ENCODE peak calls at places on chromosomes 7 and 10, in six cellular contexts. C, Y, S, K, G and F are unnamed samples.

GRCh38 chr7:10122573-10123100 is 851.0 kb upstream of the PHF14 start:
- DNase-seq in G (peak; percentile 15), C (no peak), Y (no peak), K (no peak), S (no peak), F (no peak)

GRCh38 chr7:116950889-116951351 is 2.4 kb upstream of the ST7 start:
- DNase-seq in K (no peak), Y (no peak), C (no peak), G (no peak), S (no peak), F (no peak)

GRCh38 chr10:50417486-50417905 is 166.2 kb upstream of the ASAH2 start:
- DNase-seq in C (no peak), G (peak; percentile 31), S (no peak), K (no peak), Y (peak; percentile 16), F (peak; percentile 42)

GRCh38 chr10:90930971-90931841 is 10.3 kb upstream of the ANKRD1 start:
- DNase-seq in S (no peak), K (no peak), Y (peak; percentile 54), G (peak; percentile 7), C (peak; percentile 14), F (no peak)

GRCh38 chr10:44715081-44715480 is 196.1 kb upstream of the TMEM72 start:
- DNase-seq in G (no peak), S (no peak), C (no peak), Y (no peak), K (no peak), F (no peak)

GRCh38 chr7:151133986-151134742 is 33.3 kb downstream of the GBX1 start:
- DNase-seq in K (no peak), C (peak; percentile 12), S (no peak), Y (no peak), G (no peak), F (no peak)

GRCh38 chr7:2726316-2727018 is 38.5 kb downstream of the AMZ1 start:
- DNase-seq in S (no peak), G (no peak), K (peak; percentile 21), C (peak; percentile 12), Y (no peak), F (no peak)

GRCh38 chr10:62687230-62687748 is 117.2 kb upstream of the ADO start:
- DNase-seq in G (no peak), K (no peak), C (no peak), S (no peak), Y (no peak), F (no peak)

GRCh38 chr7:19852192-19852591 is 78.8 kb upstream of the TMEM196 start:
- DNase-seq in C (no peak), K (no peak), Y (no peak), S (no peak), G (no peak), F (no peak)

GRCh38 chr10:49300140-49300974 is 1.4 kb downstream of the C10orf71 start:
- DNase-seq in G (no peak), S (no peak), Y (no peak), K (no peak), C (no peak), F (no peak)

GRCh38 chr7:150781016-150781415 is 19.1 kb downstream of the TMEM176B start:
- DNase-seq in Y (no peak), C (no peak), G (peak; percentile 30), S (no peak), K (no peak), F (no peak)

GRCh38 chr7:27101188-27101905 is 1.1 kb downstream of the HOXA2 start:
- DNase-seq in G (no peak), K (no peak), C (no peak), S (no peak), Y (no peak), F (peak; percentile 77)

DNA sequence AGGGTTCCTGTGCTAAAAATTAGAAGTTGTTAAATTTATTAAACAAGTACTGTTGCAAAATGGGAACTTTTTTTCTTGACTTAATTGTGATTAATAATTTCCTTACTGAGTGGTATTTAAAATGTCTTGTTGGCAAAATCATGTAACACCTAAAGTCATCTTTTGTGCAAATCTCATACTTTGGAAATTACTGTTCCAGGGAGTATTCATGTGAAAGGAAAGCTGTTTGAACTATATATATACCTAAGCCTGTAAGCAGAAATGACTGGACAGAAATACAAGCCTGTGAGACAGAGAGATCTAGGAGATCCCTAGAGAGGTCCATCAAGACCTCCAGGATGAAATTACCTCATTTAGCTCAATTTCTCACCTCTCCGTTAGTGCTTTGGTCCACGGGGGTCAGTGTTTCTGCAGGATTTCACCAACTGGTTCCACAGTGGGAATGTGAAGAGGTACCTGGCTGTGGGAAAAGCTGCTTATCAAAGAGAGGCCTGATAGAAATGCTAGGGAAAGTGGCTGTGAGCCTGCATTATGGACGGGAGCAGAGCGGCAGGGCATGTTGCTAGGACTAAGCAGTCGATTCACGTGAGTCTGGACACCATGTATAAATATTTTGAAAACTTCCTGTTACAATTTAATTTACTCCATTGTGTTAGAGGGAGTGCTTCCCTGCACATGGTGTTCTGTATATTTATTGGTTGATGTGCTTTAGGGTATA is 7.9 kb downstream of the LUC7L2 start:
- DNase-seq in G (no peak), K (no peak), C (no peak), Y (no peak), S (no peak), F (no peak)
- TF ChIP-seq POLR2A in G (no peak), K (no peak), C (no peak), Y (no peak), S (no peak), F (no peak)

DNA sequence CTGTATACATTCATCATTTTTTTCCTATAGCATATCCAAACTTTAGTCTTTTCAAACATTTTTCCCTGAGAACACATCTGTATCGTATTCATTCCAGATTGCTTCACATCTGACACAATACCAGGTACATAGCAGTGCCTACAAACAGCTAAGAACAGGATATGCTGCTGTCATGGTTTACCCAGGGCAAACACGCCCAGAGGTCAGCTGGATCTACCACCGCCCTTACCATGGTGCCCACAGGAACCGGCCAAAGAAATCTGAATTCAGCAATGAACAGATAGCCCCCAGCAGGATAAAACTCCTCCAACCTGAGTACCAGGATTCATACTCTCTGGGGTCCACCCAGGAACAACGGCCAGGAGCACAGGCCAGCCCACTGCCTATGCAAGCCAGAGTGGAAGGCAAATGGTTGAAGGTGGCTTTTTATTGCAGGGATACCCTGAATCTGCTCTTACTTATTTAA is 43.0 kb downstream of the TNS3 start:
- DNase-seq in K (no peak), G (no peak), C (no peak), Y (no peak), S (no peak), F (no peak)
- H3K27ac ChIP-seq in K (no peak overlapping the region), G (peak overlapping the region; percentile 66), C (no peak overlapping the region), Y (peak overlapping the region; percentile 67), S (peak overlapping the region; percentile 32), F (no peak overlapping the region)

DNA sequence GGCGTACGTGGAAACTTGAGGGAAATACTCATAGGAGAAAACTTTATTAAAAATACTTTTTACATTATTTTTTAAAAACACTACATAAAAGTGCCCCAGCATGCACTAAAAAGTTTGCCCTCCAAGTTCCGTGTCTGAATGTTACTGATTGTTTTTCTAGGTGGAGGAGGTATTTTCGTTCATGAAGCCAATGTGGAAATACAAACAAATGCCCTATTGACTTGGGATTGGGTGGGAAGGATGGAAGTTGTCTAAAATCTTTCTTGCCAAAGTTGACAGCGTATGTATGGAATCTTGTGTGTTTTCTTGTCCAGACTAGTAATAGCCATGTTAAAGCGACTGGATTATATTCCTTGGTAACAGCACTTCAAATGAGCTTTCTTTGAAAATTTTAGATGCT is 1.2 kb downstream of the PROSER2 start:
- DNase-seq in Y (no peak), S (no peak), G (no peak), C (no peak), K (no peak), F (no peak)
- TF ChIP-seq POLR2A in Y (no peak), S (no peak), G (no peak), C (no peak), K (no peak), F (no peak)

GRCh38 chr7:18792866-18793595 is 297.5 kb downstream of the HDAC9 start:
- DNase-seq in S (no peak), Y (no peak), C (no peak), G (peak; percentile 13), K (no peak), F (no peak)
- H3K27ac ChIP-seq in S (no peak overlapping the region), Y (no peak overlapping the region), C (no peak overlapping the region), G (no peak overlapping the region), K (no peak overlapping the region), F (no peak overlapping the region)

DNA sequence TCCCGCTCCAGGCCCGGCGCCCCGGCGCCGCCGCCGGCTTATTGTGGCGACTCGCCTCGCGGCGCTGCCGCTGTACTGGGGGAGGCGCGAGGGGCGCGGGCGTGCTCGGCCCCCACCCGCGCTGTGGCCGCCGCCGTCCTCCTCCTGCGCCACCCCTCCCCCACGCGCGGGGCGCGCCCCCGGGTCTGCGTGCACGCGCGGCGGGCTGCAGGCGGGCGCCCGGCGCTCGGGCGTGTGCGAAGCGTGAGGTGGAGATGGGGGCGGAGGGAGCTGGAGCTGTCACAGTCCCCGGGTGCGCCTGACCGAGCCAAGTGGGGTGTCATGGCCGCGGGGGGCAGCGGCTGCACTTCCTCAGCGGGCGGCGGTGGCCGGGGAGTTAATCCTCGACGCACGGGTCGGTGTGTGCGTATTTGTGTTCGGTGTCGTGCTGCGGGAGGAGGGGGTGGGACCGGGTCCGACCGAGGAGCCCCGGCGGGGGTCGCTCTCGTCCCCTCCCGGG is 672 bp downstream of the LCOR start:
- DNase-seq in G (peak; percentile 80), Y (peak; percentile 87), S (peak; percentile 90), K (peak; percentile 87), C (peak; percentile 84), F (peak; percentile 90)
- TF ChIP-seq POLR2A in G (peak; percentile 27), Y (peak; percentile 33), S (peak; percentile 62), K (no peak), C (peak; percentile 38), F (no peak)

GRCh38 chr10:130250127-130250526 is 113.9 kb downstream of the GLRX3 start:
- DNase-seq in K (no peak), G (no peak), C (no peak), S (no peak), Y (no peak), F (no peak)

GRCh38 chr10:130257897-130258296 is 121.7 kb downstream of the GLRX3 start:
- DNase-seq in C (no peak), K (no peak), S (no peak), G (no peak), Y (no peak), F (no peak)

GRCh38 chr10:130255777-130256176 is 119.6 kb downstream of the GLRX3 start:
- DNase-seq in G (no peak), S (no peak), C (no peak), Y (no peak), K (no peak), F (no peak)

GRCh38 chr10:130251766-130252165 is 115.6 kb downstream of the GLRX3 start:
- DNase-seq in Y (no peak), K (no peak), S (no peak), G (no peak), C (no peak), F (no peak)

DNA sequence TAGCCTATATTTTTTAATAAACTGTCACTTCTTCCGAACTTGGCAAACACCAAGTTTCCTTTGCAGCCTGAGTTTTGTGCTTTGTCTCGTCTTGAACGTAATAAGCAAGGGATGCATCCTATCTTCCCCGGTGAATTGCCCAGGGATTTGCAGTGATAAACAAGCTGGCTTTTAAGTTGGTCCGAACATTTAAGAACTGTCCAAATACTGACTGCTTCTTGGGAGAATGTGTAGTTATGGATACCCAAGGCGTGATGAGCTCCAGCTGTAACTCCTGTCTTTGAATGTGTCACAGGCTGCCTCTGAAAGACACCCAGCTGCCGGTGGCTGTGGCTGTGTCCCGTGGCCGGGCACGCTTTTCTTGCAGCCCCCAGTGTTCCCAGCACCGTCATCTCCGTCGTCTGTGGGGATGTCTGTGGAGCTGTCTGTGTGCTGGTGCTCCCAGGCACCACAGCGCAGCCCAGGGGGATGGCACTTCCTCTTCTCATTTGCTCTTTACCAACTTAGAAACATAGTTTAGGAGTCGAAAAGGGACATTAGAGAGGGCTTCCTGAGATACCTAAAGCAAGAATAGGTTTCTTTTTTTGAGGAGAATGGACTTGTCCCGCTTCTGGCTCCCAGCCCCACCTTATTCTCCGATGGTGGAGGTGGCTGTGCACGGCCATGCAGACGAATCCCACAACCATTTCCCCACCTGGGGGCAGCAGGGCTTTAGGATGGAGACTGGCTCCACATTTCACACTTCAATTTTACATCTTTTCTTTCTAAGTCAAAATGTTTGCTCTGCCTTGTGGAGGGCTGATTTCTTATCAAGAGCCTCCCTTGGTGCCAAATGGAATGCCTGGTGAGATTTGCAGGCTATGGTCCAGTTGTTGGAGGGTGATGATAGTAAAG is 118.2 kb downstream of the GLRX3 start:
- DNase-seq in K (no peak), Y (no peak), C (no peak), S (no peak), G (no peak), F (no peak)
- H3K27ac ChIP-seq in K (no peak overlapping the region), Y (no peak overlapping the region), C (no peak overlapping the region), S (no peak overlapping the region), G (no peak overlapping the region), F (no peak overlapping the region)